ENCODE peak calls at places on chromosome 6, in four cellular contexts. N is CD8-positive, alpha-beta T cell; X is fibroblast of gingiva; W is Kasumi-1. E is an unnamed sample.

GRCh38 chr6:24821860-24822444 is 23.2 kb upstream of the ARMH2 start:
- DNase-seq in X (no peak), W (no peak), N (no peak), E (no peak)

GRCh38 chr6:57974653-57975052 is 657.2 kb downstream of the PRIM2 start:
- DNase-seq in W (no peak), N (no peak), X (no peak), E (no peak)

GRCh38 chr6:130900913-130901312 is 73.7 kb downstream of the SMLR1 start:
- DNase-seq in N (no peak), X (peak; percentile 67), W (no peak), E (no peak)

GRCh38 chr6:54710430-54710829 is 136.1 kb upstream of the FAM83B start:
- DNase-seq in X (no peak), W (no peak), N (no peak), E (no peak)

GRCh38 chr6:5638666-5639065 is 368.1 kb downstream of the NRN1 start:
- DNase-seq in X (no peak), W (no peak), N (no peak), E (no peak)

GRCh38 chr6:25253371-25253770 is 25.8 kb upstream of the CARMIL1 start:
- DNase-seq in X (no peak), N (no peak), W (no peak), E (no peak)

GRCh38 chr6:138809677-138810076 is 13.8 kb downstream of the ECT2L start:
- DNase-seq in W (no peak), X (no peak), N (no peak), E (no peak)

GRCh38 chr6:167754691-167755090 is 72.0 kb upstream of the AFDN start:
- DNase-seq in X (no peak), W (no peak), N (no peak), E (no peak)

GRCh38 chr6:138805431-138805830 is 9.5 kb downstream of the ECT2L start:
- DNase-seq in X (peak; percentile 61), W (no peak), N (no peak), E (no peak)

GRCh38 chr6:49553353-49553752 is 2.9 kb downstream of the C6orf141 start:
- DNase-seq in N (no peak), X (no peak), W (no peak), E (no peak)

GRCh38 chr6:69867075-69867911 is 937 bp downstream of the COL19A1 start:
- DNase-seq in X (peak; percentile 13), W (peak; percentile 53), N (peak; percentile 58), E (peak; percentile 29)

GRCh38 chr6:30548375-30548774 is 7.9 kb downstream of the GNL1 start:
- DNase-seq in N (no peak), W (no peak), X (peak; percentile 75), E (no peak)

GRCh38 chr6:116447052-116447451 is 14.1 kb upstream of the CALHM6 start:
- DNase-seq in N (no peak), W (no peak), X (no peak), E (no peak)

GRCh38 chr6:128118401-128118800 is 217.5 kb upstream of the THEMIS start:
- DNase-seq in N (no peak), X (peak; percentile 86), W (no peak), E (no peak)

GRCh38 chr6:52417675-52418111 is 2.4 kb upstream of the EFHC1 start:
- DNase-seq in X (peak; percentile 94), N (no peak), W (no peak), E (no peak)

GRCh38 chr6:156816505-156816904 is 39.3 kb downstream of the ARID1B start:
- DNase-seq in N (no peak), X (no peak), W (no peak), E (no peak)

GRCh38 chr6:118813795-118814194 is 80.2 kb upstream of the ASF1A start:
- DNase-seq in X (no peak), W (peak; percentile 17), N (no peak), E (no peak)

GRCh38 chr6:84428300-84428907 is 201.0 kb upstream of the CEP162 start:
- DNase-seq in N (no peak), W (peak; percentile 60), X (peak; percentile 45), E (no peak)

GRCh38 chr6:128574413-128574812 is 54.0 kb upstream of the PTPRK start:
- DNase-seq in N (no peak), X (no peak), W (no peak), E (no peak)

GRCh38 chr6:88295663-88296062 is 129.5 kb upstream of the CNR1 start:
- DNase-seq in N (no peak), W (no peak), X (no peak), E (no peak)

GRCh38 chr6:156773935-156774871 is 3.0 kb upstream of the ARID1B start:
- DNase-seq in X (no peak), N (no peak), W (no peak), E (no peak)